ENCODE peak calls at places on chromosomes 3 and 15, in five cellular contexts. L is A549, W is adrenal gland, E is transverse colon, H is gastrocnemius medialis. T is an unnamed sample.

GRCh38 chr3:195286115-195286872 is 15.3 kb upstream of the XXYLT1 start:
- DNase-seq in W (no peak), E (no peak), L (no peak), H (no peak), T (no peak)

GRCh38 chr3:29291262-29291981 is 10.6 kb downstream of the RBMS3 start:
- DNase-seq in W (no peak), L (no peak), H (peak), E (no peak), T (no peak)

GRCh38 chr3:134655706-134656105 is 4.9 kb upstream of the KY start:
- DNase-seq in L (no peak), W (no peak), E (no peak), H (no peak), T (no peak)

GRCh38 chr15:41943543-41944312 is 28.6 kb downstream of the EHD4 start:
- DNase-seq in W (no peak), H (no peak), L (no peak), E (no peak), T (no peak)

GRCh38 chr3:110650752-110651151 is 420.9 kb upstream of the NECTIN3 start:
- DNase-seq in L (no peak), H (no peak), E (no peak), W (no peak), T (no peak)

GRCh38 chr15:91238664-91239428 is 138.8 kb downstream of the SV2B start:
- DNase-seq in L (no peak), W (peak), E (no peak), H (no peak), T (no peak)

GRCh38 chr3:12984023-12984823 is 89.0 kb downstream of the IQSEC1 start:
- DNase-seq in L (peak), E (peak), H (peak), W (peak), T (peak)

GRCh38 chr3:170721563-170721962 is 135.7 kb upstream of the SLC7A14 start:
- DNase-seq in H (no peak), L (no peak), W (no peak), E (no peak), T (no peak)

GRCh38 chr15:24956131-24956838 is 1.5 kb downstream of the SNRPN start:
- DNase-seq in E (peak), W (peak), H (peak), L (peak), T (peak)

GRCh38 chr3:124846189-124846588 is 41.0 kb downstream of the ITGB5 start:
- DNase-seq in H (peak), W (peak), E (no peak), L (no peak), T (peak)

GRCh38 chr3:157794771-157795170 is 291.6 kb upstream of the VEPH1 start:
- DNase-seq in E (no peak), L (no peak), H (no peak), W (no peak), T (no peak)

GRCh38 chr15:75578206-75578947 is 738 bp downstream of the PTPN9 start:
- DNase-seq in E (peak), H (no peak), W (peak), L (no peak), T (no peak)

GRCh38 chr3:42892169-42892568 is 13.8 kb upstream of the ZNF662 start:
- DNase-seq in L (no peak), H (no peak), E (no peak), W (no peak), T (no peak)

GRCh38 chr3:12545473-12545791 is at the start of gene MKRN2OS:
- DNase-seq in L (no peak), E (peak), H (no peak), W (no peak), T (no peak)

GRCh38 chr3:7015683-7016440 is 154.9 kb downstream of the GRM7 start:
- DNase-seq in L (no peak), H (no peak), W (no peak), E (no peak), T (no peak)

GRCh38 chr3:157871248-157871647 is 235.0 kb downstream of the SHOX2 start:
- DNase-seq in E (no peak), H (no peak), L (no peak), W (no peak), T (no peak)

GRCh38 chr3:13347390-13347966 is 72.6 kb downstream of the NUP210 start:
- DNase-seq in H (no peak), L (no peak), E (no peak), W (no peak), T (peak)

GRCh38 chr15:60345616-60346015 is 52.2 kb downstream of the ANXA2 start:
- DNase-seq in E (no peak), L (no peak), W (no peak), H (no peak), T (no peak)

GRCh38 chr3:16236030-16236639 is 28.6 kb downstream of the DPH3 start:
- DNase-seq in H (no peak), L (no peak), W (no peak), E (no peak), T (no peak)

GRCh38 chr15:25181290-25182097 is 226.7 kb downstream of the SNRPN start:
- DNase-seq in H (no peak), W (peak), E (peak), L (no peak), T (no peak)

GRCh38 chr15:76168237-76168984 is 108.6 kb downstream of the TMEM266 start:
- DNase-seq in L (no peak), W (no peak), H (no peak), E (no peak), T (no peak)

GRCh38 chr15:29921130-29921601 is 98.9 kb upstream of the TJP1 start:
- DNase-seq in L (peak), E (no peak), W (no peak), H (no peak), T (no peak)

GRCh38 chr3:149330609-149331008 is 2.8 kb downstream of the TM4SF18 start:
- DNase-seq in H (no peak), E (no peak), W (no peak), L (no peak), T (no peak)

GRCh38 chr15:41387646-41388045 is 14.7 kb downstream of the NDUFAF1 start:
- DNase-seq in W (no peak), L (no peak), E (no peak), H (no peak), T (no peak)

GRCh38 chr3:43765417-43766030 is 74.8 kb downstream of the ABHD5 start:
- DNase-seq in W (no peak), H (peak), L (no peak), E (no peak), T (no peak)

GRCh38 chr3:192858849-192859585 is 58.6 kb downstream of the MB21D2 start:
- DNase-seq in E (no peak), H (no peak), L (no peak), W (no peak), T (no peak)

GRCh38 chr15:80667895-80668430 is 27.1 kb upstream of the ABHD17C start:
- DNase-seq in H (no peak), W (no peak), L (no peak), E (no peak), T (no peak)

GRCh38 chr3:31911643-31912042 is 69.4 kb downstream of the OSBPL10 start:
- DNase-seq in W (no peak), E (no peak), H (no peak), L (no peak), T (no peak)

GRCh38 chr3:31911124-31911523 is 69.9 kb downstream of the OSBPL10 start:
- DNase-seq in H (no peak), W (no peak), E (no peak), L (no peak), T (no peak)

GRCh38 chr3:31909455-31909854 is 71.6 kb downstream of the OSBPL10 start:
- DNase-seq in H (no peak), L (no peak), E (no peak), W (no peak), T (no peak)

GRCh38 chr3:31906182-31906581 is 74.9 kb downstream of the OSBPL10 start:
- DNase-seq in W (no peak), L (no peak), E (no peak), H (no peak), T (no peak)

DNA sequence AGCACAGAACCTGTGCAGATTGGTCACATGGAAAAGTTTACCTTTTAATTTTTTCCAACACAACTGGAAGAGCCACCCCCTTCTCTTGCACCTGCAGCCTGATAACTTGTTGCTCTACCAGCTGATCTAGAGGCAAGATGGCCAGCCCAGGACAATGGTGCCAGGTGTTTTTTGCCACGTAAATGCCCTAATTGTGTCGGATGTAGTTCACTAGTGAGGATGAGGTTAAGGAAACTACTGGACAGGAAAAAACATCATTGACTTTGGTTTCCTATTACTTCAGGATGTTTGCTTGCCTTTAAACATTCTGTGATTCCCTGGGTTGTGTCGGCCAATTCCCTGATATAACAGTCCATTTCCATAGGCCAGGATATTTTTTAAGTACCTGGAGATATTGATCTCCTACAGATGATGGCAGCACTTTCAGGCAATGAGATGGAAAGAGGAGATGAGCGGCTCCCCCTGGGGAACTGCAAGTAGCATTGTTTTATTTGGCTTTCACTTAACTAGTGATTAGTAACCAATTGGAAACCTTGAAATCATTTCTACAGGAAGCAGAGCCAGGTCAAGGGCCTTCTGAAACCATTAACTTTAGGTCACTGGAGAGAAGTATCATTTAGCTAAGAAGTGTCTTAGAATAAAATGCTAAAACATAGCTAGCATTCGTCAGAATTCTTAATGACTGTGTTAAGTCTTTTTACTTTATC is 72.5 kb downstream of the OSBPL10 start:
- DNase-seq in E (no peak), W (no peak), L (peak), H (no peak), T (no peak)
- TF ChIP-seq CTCF in E (no peak), W (no peak), L (peak), H (no peak), T (peak)

DNA sequence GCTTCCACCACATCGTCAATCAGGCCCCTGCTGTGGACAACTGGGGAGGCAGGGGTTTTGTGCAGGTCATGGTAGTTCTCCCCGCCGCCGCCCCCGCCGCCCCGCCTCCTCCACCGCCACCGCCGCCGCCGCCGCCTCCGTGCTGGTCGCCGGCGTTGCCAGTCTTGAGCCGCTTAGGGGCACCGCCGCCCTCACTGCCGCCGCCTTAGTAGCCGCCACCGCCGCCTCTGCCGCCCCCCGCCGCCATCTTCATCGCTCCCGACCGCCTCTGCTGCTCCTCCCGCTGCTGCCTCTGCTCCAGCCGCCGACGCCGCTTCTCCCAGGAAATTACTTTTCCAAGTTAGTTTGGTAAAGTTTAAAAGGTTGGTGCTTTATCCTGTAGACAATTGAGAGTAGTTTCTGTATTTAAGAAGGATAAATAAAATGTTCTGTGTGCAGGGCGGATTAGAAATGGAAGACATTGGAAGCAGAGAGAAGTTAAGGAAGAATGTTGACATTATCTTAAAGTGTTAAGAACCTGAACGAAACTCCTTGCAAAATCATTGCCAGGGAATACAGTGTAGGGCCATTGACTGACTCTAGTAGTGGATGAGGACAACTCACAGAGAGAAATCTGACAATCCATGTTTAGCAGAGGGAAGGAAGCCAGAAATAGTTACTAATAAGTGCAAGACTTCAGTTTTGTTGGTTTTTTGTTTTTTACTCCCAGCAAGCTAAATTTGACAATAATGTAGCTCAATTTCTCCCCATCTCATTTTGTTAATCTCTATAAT is 53.0 kb upstream of the GOLGA8A start:
- DNase-seq in W (no peak), H (no peak), E (no peak), L (no peak), T (no peak)
- H3K4me3 ChIP-seq in W (no peak), H (no peak), E (no peak), L (no peak), T (no peak)

GRCh38 chr3:191360620-191361019 is 30.3 kb upstream of the UTS2B start:
- DNase-seq in W (no peak), H (no peak), L (no peak), E (no peak), T (no peak)
- H3K27ac ChIP-seq in W (no peak), H (no peak), L (no peak), E (no peak), T (no peak)

GRCh38 chr15:69095280-69095679 is 65.2 kb upstream of the GLCE start:
- DNase-seq in L (no peak), E (no peak), H (no peak), W (no peak), T (no peak)

GRCh38 chr15:69094124-69095030 is 66.1 kb upstream of the GLCE start:
- DNase-seq in L (no peak), E (no peak), H (no peak), W (no peak), T (no peak)

GRCh38 chr15:69093614-69094013 is 66.8 kb upstream of the GLCE start:
- DNase-seq in L (no peak), E (no peak), W (no peak), H (no peak), T (no peak)

GRCh38 chr15:69092159-69092558 is 68.3 kb upstream of the GLCE start:
- DNase-seq in W (peak), L (peak), E (no peak), H (no peak), T (peak)

GRCh38 chr15:69093127-69093526 is 67.3 kb upstream of the GLCE start:
- DNase-seq in L (peak), E (no peak), H (no peak), W (no peak), T (no peak)
- TF ChIP-seq CTCF in L (no peak), E (no peak), H (no peak), W (no peak), T (no peak)

GRCh38 chr3:160409812-160410610 is 10.6 kb downstream of the SMC4 start:
- DNase-seq in W (no peak), H (no peak), E (no peak), L (no peak), T (no peak)
- H3K4me3 ChIP-seq in W (no peak), H (no peak), E (no peak), L (no peak), T (no peak)

GRCh38 chr15:40323239-40323952 is at the start of gene INAFM2:
- DNase-seq in L (peak), E (peak), H (peak), W (peak), T (peak)

GRCh38 chr15:40323953-40324937 is 753 bp downstream of the INAFM2 start:
- DNase-seq in E (no peak), H (no peak), L (no peak), W (no peak), T (no peak)

GRCh38 chr15:40320931-40321371 is 2.5 kb upstream of the INAFM2 start:
- DNase-seq in W (no peak), E (peak), H (peak), L (peak), T (peak)

GRCh38 chr15:40320409-40320808 is 3.1 kb upstream of the INAFM2 start:
- DNase-seq in W (no peak), E (no peak), L (no peak), H (no peak), T (no peak)

GRCh38 chr15:40322531-40323238 is 807 bp upstream of the INAFM2 start:
- DNase-seq in H (no peak), W (no peak), L (no peak), E (peak), T (no peak)
- H3K27ac ChIP-seq in H (peak), W (peak), L (no peak), E (peak), T (no peak)

GRCh38 chr15:68730491-68731317 is 90.0 kb downstream of the ANP32A start:
- DNase-seq in W (peak), E (peak), L (peak), H (peak), T (peak)
- TF ChIP-seq CTCF in W (peak), E (peak), L (peak), H (peak), T (peak)

T was measured in brain microvascular endothelial cell.